ENCODE peak calls at places on chromosomes 5 and 9, in seven cellular contexts. One of them, this sample, is unnamed. For H3K27me3, the result is how much of the 10 kb centered on the place peaks cover.

GRCh38 chr5:90930756-90931431 is 372.3 kb downstream of the ADGRV1 start:
- DNase-seq in gastrocnemius medialis: no peak
- DNase-seq in body of pancreas: no peak
- DNase-seq in GM23338: no peak
- DNase-seq in heart right ventricle: no peak
- DNase-seq in bronchial epithelial cell: no peak
- DNase-seq in transverse colon: no peak
- DNase-seq in this sample: no peak

GRCh38 chr5:176441921-176442323 is 6.3 kb upstream of the FAF2 start:
- DNase-seq in gastrocnemius medialis: no peak
- DNase-seq in body of pancreas: no peak
- DNase-seq in GM23338: peak
- DNase-seq in heart right ventricle: no peak
- DNase-seq in bronchial epithelial cell: peak
- DNase-seq in transverse colon: no peak
- DNase-seq in this sample: peak

GRCh38 chr5:117590944-117591343 is 1016.3 kb upstream of the SEMA6A start:
- DNase-seq in gastrocnemius medialis: no peak
- DNase-seq in body of pancreas: no peak
- DNase-seq in GM23338: peak
- DNase-seq in heart right ventricle: no peak
- DNase-seq in bronchial epithelial cell: peak
- DNase-seq in transverse colon: no peak
- DNase-seq in this sample: no peak

GRCh38 chr9:129435272-129435671 is 185.6 kb downstream of the C9orf50 start:
- DNase-seq in gastrocnemius medialis: no peak
- DNase-seq in body of pancreas: no peak
- DNase-seq in GM23338: no peak
- DNase-seq in heart right ventricle: no peak
- DNase-seq in bronchial epithelial cell: no peak
- DNase-seq in transverse colon: no peak
- DNase-seq in this sample: no peak

GRCh38 chr9:3028535-3028934 is 184.6 kb upstream of the PUM3 start:
- DNase-seq in gastrocnemius medialis: no peak
- DNase-seq in body of pancreas: no peak
- DNase-seq in GM23338: no peak
- DNase-seq in heart right ventricle: no peak
- DNase-seq in bronchial epithelial cell: no peak
- DNase-seq in transverse colon: no peak
- DNase-seq in this sample: no peak

GRCh38 chr5:60604771-60605170 is 95.2 kb downstream of the DEPDC1B start:
- DNase-seq in gastrocnemius medialis: no peak
- DNase-seq in body of pancreas: no peak
- DNase-seq in GM23338: no peak
- DNase-seq in heart right ventricle: no peak
- DNase-seq in bronchial epithelial cell: no peak
- DNase-seq in transverse colon: no peak
- DNase-seq in this sample: no peak

GRCh38 chr9:38339087-38339486 is 53.4 kb upstream of the ALDH1B1 start:
- DNase-seq in gastrocnemius medialis: no peak
- DNase-seq in body of pancreas: peak
- DNase-seq in GM23338: no peak
- DNase-seq in heart right ventricle: no peak
- DNase-seq in bronchial epithelial cell: peak
- DNase-seq in transverse colon: no peak
- DNase-seq in this sample: no peak

GRCh38 chr5:38473008-38473407 is 83.4 kb downstream of the LIFR start:
- DNase-seq in gastrocnemius medialis: no peak
- DNase-seq in body of pancreas: no peak
- DNase-seq in GM23338: peak
- DNase-seq in heart right ventricle: no peak
- DNase-seq in bronchial epithelial cell: peak
- DNase-seq in transverse colon: no peak
- DNase-seq in this sample: no peak

GRCh38 chr5:42756630-42757601 is at the start of gene CCDC152:
- DNase-seq in gastrocnemius medialis: no peak
- DNase-seq in body of pancreas: peak
- DNase-seq in GM23338: peak
- DNase-seq in heart right ventricle: no peak
- DNase-seq in bronchial epithelial cell: peak
- DNase-seq in transverse colon: no peak
- DNase-seq in this sample: peak

GRCh38 chr5:175840050-175840841 is 31.1 kb upstream of the CPLX2 start:
- DNase-seq in gastrocnemius medialis: no peak
- DNase-seq in body of pancreas: no peak
- DNase-seq in GM23338: peak
- DNase-seq in heart right ventricle: no peak
- DNase-seq in bronchial epithelial cell: peak
- DNase-seq in transverse colon: no peak
- DNase-seq in this sample: no peak

GRCh38 chr5:43215073-43215631 is 23.1 kb downstream of the NIM1K start:
- DNase-seq in gastrocnemius medialis: no peak
- DNase-seq in body of pancreas: peak
- DNase-seq in GM23338: no peak
- DNase-seq in heart right ventricle: no peak
- DNase-seq in bronchial epithelial cell: peak
- DNase-seq in transverse colon: no peak
- DNase-seq in this sample: peak

GRCh38 chr5:1272201-1272600 is 22.7 kb downstream of the TERT start:
- DNase-seq in gastrocnemius medialis: no peak
- DNase-seq in body of pancreas: no peak
- DNase-seq in GM23338: no peak
- DNase-seq in heart right ventricle: no peak
- DNase-seq in bronchial epithelial cell: no peak
- DNase-seq in transverse colon: no peak
- DNase-seq in this sample: no peak
- TF ChIP-seq CTCF in gastrocnemius medialis: no peak
- TF ChIP-seq CTCF in body of pancreas: no peak
- TF ChIP-seq CTCF in GM23338: no peak
- TF ChIP-seq CTCF in heart right ventricle: no peak
- TF ChIP-seq CTCF in bronchial epithelial cell: no peak
- TF ChIP-seq CTCF in transverse colon: no peak
- TF ChIP-seq CTCF in this sample: no peak

GRCh38 chr5:3658929-3659328 is 63.3 kb downstream of the IRX1 start:
- DNase-seq in gastrocnemius medialis: no peak
- DNase-seq in body of pancreas: no peak
- DNase-seq in GM23338: no peak
- DNase-seq in heart right ventricle: no peak
- DNase-seq in bronchial epithelial cell: no peak
- DNase-seq in transverse colon: no peak
- DNase-seq in this sample: no peak

GRCh38 chr5:3661755-3662296 is 66.2 kb downstream of the IRX1 start:
- DNase-seq in gastrocnemius medialis: no peak
- DNase-seq in body of pancreas: no peak
- DNase-seq in GM23338: no peak
- DNase-seq in heart right ventricle: no peak
- DNase-seq in bronchial epithelial cell: no peak
- DNase-seq in transverse colon: no peak
- DNase-seq in this sample: no peak

GRCh38 chr5:3660630-3661029 is 65.0 kb downstream of the IRX1 start:
- DNase-seq in gastrocnemius medialis: no peak
- DNase-seq in body of pancreas: no peak
- DNase-seq in GM23338: no peak
- DNase-seq in heart right ventricle: no peak
- DNase-seq in bronchial epithelial cell: no peak
- DNase-seq in transverse colon: no peak
- DNase-seq in this sample: no peak

GRCh38 chr5:3657364-3658003 is 61.9 kb downstream of the IRX1 start:
- DNase-seq in gastrocnemius medialis: no peak
- DNase-seq in body of pancreas: no peak
- DNase-seq in GM23338: no peak
- DNase-seq in heart right ventricle: no peak
- DNase-seq in bronchial epithelial cell: no peak
- DNase-seq in transverse colon: no peak
- DNase-seq in this sample: no peak

DNA sequence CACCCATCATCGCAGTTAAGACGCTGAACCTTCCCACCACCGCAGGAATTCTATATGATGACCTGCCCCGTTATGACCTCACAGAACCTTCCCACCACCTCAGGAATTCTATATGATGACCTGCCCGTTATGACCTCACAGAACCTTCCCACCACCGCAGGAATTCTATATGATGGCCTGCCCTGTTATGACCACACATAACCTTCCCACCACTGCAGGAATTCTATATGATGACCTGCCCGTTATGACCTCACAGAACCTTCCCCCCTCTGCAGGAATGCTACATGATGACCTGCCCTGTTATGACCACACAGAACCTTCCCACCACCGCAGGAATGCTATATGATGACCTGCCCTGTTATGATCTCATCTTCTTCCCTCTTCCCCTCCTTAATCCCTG is 64.3 kb downstream of the IRX1 start:
- DNase-seq in gastrocnemius medialis: no peak
- DNase-seq in body of pancreas: no peak
- DNase-seq in GM23338: no peak
- DNase-seq in heart right ventricle: no peak
- DNase-seq in bronchial epithelial cell: peak
- DNase-seq in transverse colon: no peak
- DNase-seq in this sample: peak
- H3K27me3 ChIP-seq in gastrocnemius medialis: under half
- H3K27me3 ChIP-seq in body of pancreas: under half
- H3K27me3 ChIP-seq in GM23338: under half
- H3K27me3 ChIP-seq in heart right ventricle: under half
- H3K27me3 ChIP-seq in bronchial epithelial cell: under half
- H3K27me3 ChIP-seq in transverse colon: under half
- H3K27me3 ChIP-seq in this sample: under half

GRCh38 chr9:92614763-92615441 is 55.0 kb downstream of the IPPK start:
- DNase-seq in gastrocnemius medialis: no peak
- DNase-seq in body of pancreas: no peak
- DNase-seq in GM23338: no peak
- DNase-seq in heart right ventricle: no peak
- DNase-seq in bronchial epithelial cell: no peak
- DNase-seq in transverse colon: no peak
- DNase-seq in this sample: no peak

GRCh38 chr9:92617195-92617813 is 52.6 kb downstream of the IPPK start:
- DNase-seq in gastrocnemius medialis: no peak
- DNase-seq in body of pancreas: no peak
- DNase-seq in GM23338: no peak
- DNase-seq in heart right ventricle: no peak
- DNase-seq in bronchial epithelial cell: no peak
- DNase-seq in transverse colon: no peak
- DNase-seq in this sample: no peak

GRCh38 chr9:92617951-92618510 is 51.9 kb downstream of the IPPK start:
- DNase-seq in gastrocnemius medialis: no peak
- DNase-seq in body of pancreas: no peak
- DNase-seq in GM23338: no peak
- DNase-seq in heart right ventricle: no peak
- DNase-seq in bronchial epithelial cell: no peak
- DNase-seq in transverse colon: no peak
- DNase-seq in this sample: no peak

GRCh38 chr9:92615790-92616189 is 54.1 kb downstream of the IPPK start:
- DNase-seq in gastrocnemius medialis: no peak
- DNase-seq in body of pancreas: no peak
- DNase-seq in GM23338: no peak
- DNase-seq in heart right ventricle: no peak
- DNase-seq in bronchial epithelial cell: no peak
- DNase-seq in transverse colon: no peak
- DNase-seq in this sample: no peak

DNA sequence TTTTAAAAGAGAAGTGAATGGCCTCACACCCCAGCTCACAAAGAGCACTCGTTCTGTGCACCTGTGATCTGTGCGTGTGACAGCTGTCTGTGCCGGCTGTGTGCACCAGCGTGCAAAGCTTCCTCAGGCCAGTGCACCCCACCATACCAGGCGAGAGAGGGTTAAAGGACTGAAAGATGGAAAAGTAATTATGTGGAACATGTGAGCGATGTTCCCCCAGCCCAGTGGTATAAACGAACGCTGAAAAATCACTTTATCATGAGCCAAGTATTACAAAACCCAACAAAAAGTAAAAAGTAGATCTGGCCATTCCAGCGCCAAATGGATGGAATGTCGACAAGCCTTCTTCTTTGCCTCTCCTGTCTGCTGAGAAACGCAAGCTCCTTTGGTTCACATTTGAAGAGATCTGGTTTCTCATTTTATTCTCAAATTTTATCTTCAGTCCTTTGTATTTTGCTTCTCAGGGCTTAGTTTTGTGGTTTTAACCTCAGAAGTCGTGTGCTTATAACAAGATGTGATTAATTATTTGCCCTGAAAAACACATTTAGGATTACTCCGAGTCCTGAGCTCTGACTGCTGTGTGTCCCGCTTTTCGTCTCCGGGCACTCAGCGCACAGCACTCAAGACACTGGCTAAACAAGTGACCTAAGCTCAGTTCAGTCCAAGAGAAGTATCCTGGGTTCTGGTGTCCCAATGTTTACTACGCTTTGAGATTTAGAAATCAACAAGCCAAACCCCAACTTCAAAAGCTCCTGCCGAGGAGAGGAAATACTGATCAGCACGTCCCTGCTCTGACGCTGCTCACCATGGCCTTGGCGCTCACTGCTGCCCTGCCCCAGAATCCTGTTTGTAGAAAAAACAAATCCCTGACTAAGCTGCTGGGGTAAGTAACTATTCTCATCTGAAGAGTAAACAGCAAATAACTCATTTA is 53.5 kb downstream of the IPPK start:
- DNase-seq in gastrocnemius medialis: no peak
- DNase-seq in body of pancreas: peak
- DNase-seq in GM23338: no peak
- DNase-seq in heart right ventricle: no peak
- DNase-seq in bronchial epithelial cell: no peak
- DNase-seq in transverse colon: no peak
- DNase-seq in this sample: no peak
- TF ChIP-seq CTCF in gastrocnemius medialis: no peak
- TF ChIP-seq CTCF in body of pancreas: no peak
- TF ChIP-seq CTCF in GM23338: no peak
- TF ChIP-seq CTCF in heart right ventricle: no peak
- TF ChIP-seq CTCF in bronchial epithelial cell: no peak
- TF ChIP-seq CTCF in transverse colon: no peak
- TF ChIP-seq CTCF in this sample: no peak

GRCh38 chr5:180647941-180648500 is 1.4 kb downstream of the FLT4 start:
- DNase-seq in gastrocnemius medialis: no peak
- DNase-seq in body of pancreas: no peak
- DNase-seq in GM23338: no peak
- DNase-seq in heart right ventricle: no peak
- DNase-seq in bronchial epithelial cell: no peak
- DNase-seq in transverse colon: no peak
- DNase-seq in this sample: no peak
- H3K27me3 ChIP-seq in gastrocnemius medialis: under half
- H3K27me3 ChIP-seq in body of pancreas: under half
- H3K27me3 ChIP-seq in GM23338: under half
- H3K27me3 ChIP-seq in heart right ventricle: under half
- H3K27me3 ChIP-seq in bronchial epithelial cell: under half
- H3K27me3 ChIP-seq in transverse colon: half or more
- H3K27me3 ChIP-seq in this sample: half or more

GRCh38 chr5:127297348-127298035 is 6.9 kb downstream of the MEGF10 start:
- DNase-seq in gastrocnemius medialis: no peak
- DNase-seq in body of pancreas: no peak
- DNase-seq in GM23338: peak
- DNase-seq in heart right ventricle: no peak
- DNase-seq in bronchial epithelial cell: no peak
- DNase-seq in transverse colon: no peak
- DNase-seq in this sample: no peak
- TF ChIP-seq CTCF in gastrocnemius medialis: no peak
- TF ChIP-seq CTCF in body of pancreas: no peak
- TF ChIP-seq CTCF in GM23338: peak
- TF ChIP-seq CTCF in heart right ventricle: no peak
- TF ChIP-seq CTCF in bronchial epithelial cell: no peak
- TF ChIP-seq CTCF in transverse colon: no peak
- TF ChIP-seq CTCF in this sample: no peak

This sample was measured in foreskin keratinocyte.